ENCODE peak calls at places on chromosome 5, in seven cellular contexts. One of them, this sample, is unnamed.

GRCh38 chr5:72597456-72597948 is 90.3 kb upstream of the ZNF366 start:
- DNase-seq in mesendoderm: peak; percentile 97
- DNase-seq in brain microvascular endothelial cell: peak; percentile 94
- DNase-seq in fibroblast of lung: peak; percentile 80
- DNase-seq in ovary: no peak
- DNase-seq in neural progenitor cell: no peak
- DNase-seq in Peyer's patch: no peak
- DNase-seq in this sample: no peak

GRCh38 chr5:39080597-39081204 is 6.5 kb upstream of the RICTOR start:
- DNase-seq in neural progenitor cell: peak; percentile 63
- DNase-seq in fibroblast of lung: peak; percentile 87
- DNase-seq in mesendoderm: peak; percentile 75
- DNase-seq in brain microvascular endothelial cell: peak; percentile 25
- DNase-seq in Peyer's patch: peak; percentile 76
- DNase-seq in ovary: peak; percentile 35
- DNase-seq in this sample: no peak

GRCh38 chr5:134784241-134784920 is 25.8 kb downstream of the DDX46 start:
- DNase-seq in mesendoderm: no peak
- DNase-seq in Peyer's patch: no peak
- DNase-seq in fibroblast of lung: peak; percentile 9
- DNase-seq in brain microvascular endothelial cell: no peak
- DNase-seq in neural progenitor cell: no peak
- DNase-seq in ovary: no peak
- DNase-seq in this sample: no peak

GRCh38 chr5:127697894-127698600 is 5.1 kb upstream of the CCDC192 start:
- DNase-seq in brain microvascular endothelial cell: peak; percentile 57
- DNase-seq in Peyer's patch: peak; percentile 49
- DNase-seq in neural progenitor cell: no peak
- DNase-seq in fibroblast of lung: peak; percentile 29
- DNase-seq in ovary: no peak
- DNase-seq in mesendoderm: no peak
- DNase-seq in this sample: no peak

GRCh38 chr5:108216890-108217289 is 165.0 kb downstream of the FBXL17 start:
- DNase-seq in brain microvascular endothelial cell: peak; percentile 77
- DNase-seq in Peyer's patch: no peak
- DNase-seq in mesendoderm: peak; percentile 51
- DNase-seq in fibroblast of lung: peak; percentile 38
- DNase-seq in neural progenitor cell: no peak
- DNase-seq in ovary: no peak
- DNase-seq in this sample: no peak

GRCh38 chr5:68266457-68266856 is 50.9 kb downstream of the PIK3R1 start:
- DNase-seq in neural progenitor cell: no peak
- DNase-seq in fibroblast of lung: no peak
- DNase-seq in brain microvascular endothelial cell: no peak
- DNase-seq in ovary: no peak
- DNase-seq in mesendoderm: no peak
- DNase-seq in Peyer's patch: no peak
- DNase-seq in this sample: no peak

GRCh38 chr5:140113180-140113698 is 670 bp upstream of the PURA start:
- DNase-seq in mesendoderm: peak; percentile 52
- DNase-seq in fibroblast of lung: no peak
- DNase-seq in brain microvascular endothelial cell: no peak
- DNase-seq in ovary: peak; percentile 54
- DNase-seq in neural progenitor cell: peak; percentile 56
- DNase-seq in Peyer's patch: peak; percentile 51
- DNase-seq in this sample: no peak

GRCh38 chr5:178399723-178400115 is 167.1 kb upstream of the PHYKPL start:
- DNase-seq in neural progenitor cell: no peak
- DNase-seq in ovary: no peak
- DNase-seq in mesendoderm: no peak
- DNase-seq in brain microvascular endothelial cell: no peak
- DNase-seq in fibroblast of lung: no peak
- DNase-seq in Peyer's patch: peak; percentile 31
- DNase-seq in this sample: no peak

GRCh38 chr5:174188300-174188699 is 142.8 kb downstream of the NSG2 start:
- DNase-seq in mesendoderm: peak; percentile 19
- DNase-seq in fibroblast of lung: peak; percentile 2
- DNase-seq in ovary: no peak
- DNase-seq in neural progenitor cell: no peak
- DNase-seq in Peyer's patch: no peak
- DNase-seq in brain microvascular endothelial cell: no peak
- DNase-seq in this sample: no peak

GRCh38 chr5:74256947-74257573 is 383.5 kb downstream of the ENC1 start:
- DNase-seq in ovary: no peak
- DNase-seq in fibroblast of lung: no peak
- DNase-seq in Peyer's patch: no peak
- DNase-seq in brain microvascular endothelial cell: no peak
- DNase-seq in neural progenitor cell: no peak
- DNase-seq in mesendoderm: no peak
- DNase-seq in this sample: no peak

GRCh38 chr5:120517607-120518252 is 53.6 kb downstream of the PRR16 start:
- DNase-seq in mesendoderm: no peak
- DNase-seq in neural progenitor cell: no peak
- DNase-seq in fibroblast of lung: no peak
- DNase-seq in ovary: no peak
- DNase-seq in Peyer's patch: no peak
- DNase-seq in brain microvascular endothelial cell: no peak
- DNase-seq in this sample: no peak

DNA sequence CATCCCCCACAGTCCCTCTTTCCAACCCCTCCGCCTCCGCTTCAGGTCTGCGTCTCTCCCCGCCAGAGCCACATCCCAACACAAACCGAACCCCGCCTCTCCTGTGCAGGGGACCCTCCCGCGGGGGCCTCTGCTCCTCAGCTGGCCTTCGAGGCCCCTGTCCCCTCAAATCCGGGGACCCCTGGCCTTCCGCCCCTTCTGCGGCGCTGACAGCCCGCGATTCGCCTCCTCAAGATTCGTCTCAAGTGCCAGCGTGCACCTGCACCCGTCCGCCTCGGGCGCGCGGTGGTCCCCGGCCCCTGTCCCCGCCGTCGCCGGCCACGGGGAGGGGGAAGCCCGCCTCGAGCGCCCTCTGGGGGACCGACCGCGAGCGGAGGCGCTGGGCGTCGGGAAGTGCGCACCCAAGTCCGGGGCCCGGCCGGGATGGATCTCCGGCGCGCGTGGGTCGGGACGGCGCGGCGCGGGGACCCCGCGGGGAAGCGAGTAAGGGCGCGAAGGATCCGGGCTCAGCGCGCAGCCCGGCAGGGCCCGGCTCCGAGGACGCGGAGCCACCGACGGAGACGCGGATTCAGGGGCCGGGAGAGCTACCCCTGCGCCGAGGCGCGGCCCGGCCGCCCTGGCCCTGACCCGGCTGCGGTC is 623 bp downstream of the FLT4 start:
- DNase-seq in fibroblast of lung: no peak
- DNase-seq in brain microvascular endothelial cell: no peak
- DNase-seq in Peyer's patch: peak; percentile 40
- DNase-seq in neural progenitor cell: peak; percentile 85
- DNase-seq in ovary: no peak
- DNase-seq in mesendoderm: peak; percentile 46
- DNase-seq in this sample: no peak
- H3K4me3 ChIP-seq in fibroblast of lung: no peak overlapping the region
- H3K4me3 ChIP-seq in brain microvascular endothelial cell: peak overlapping the region; percentile 22
- H3K4me3 ChIP-seq in Peyer's patch: peak overlapping the region; percentile 41
- H3K4me3 ChIP-seq in neural progenitor cell: peak overlapping the region; percentile 65
- H3K4me3 ChIP-seq in ovary: peak overlapping the region; percentile 16
- H3K4me3 ChIP-seq in mesendoderm: peak overlapping the region; percentile 51
- H3K4me3 ChIP-seq in this sample: no peak overlapping the region

GRCh38 chr5:6584101-6584645 is 48.7 kb downstream of the NSUN2 start:
- DNase-seq in neural progenitor cell: no peak
- DNase-seq in mesendoderm: no peak
- DNase-seq in Peyer's patch: no peak
- DNase-seq in brain microvascular endothelial cell: no peak
- DNase-seq in ovary: no peak
- DNase-seq in fibroblast of lung: no peak
- DNase-seq in this sample: no peak
- H3K27me3 ChIP-seq in neural progenitor cell: peaks cover 61% of the 10 kb centered on the region
- H3K27me3 ChIP-seq in mesendoderm: peaks cover 4% of the 10 kb centered on the region
- H3K27me3 ChIP-seq in Peyer's patch: no peaks in the 10 kb centered on the region
- H3K27me3 ChIP-seq in brain microvascular endothelial cell: peaks cover 15% of the 10 kb centered on the region
- H3K27me3 ChIP-seq in ovary: no peaks in the 10 kb centered on the region
- H3K27me3 ChIP-seq in fibroblast of lung: peaks cover 26% of the 10 kb centered on the region
- H3K27me3 ChIP-seq in this sample: no peaks in the 10 kb centered on the region

DNA sequence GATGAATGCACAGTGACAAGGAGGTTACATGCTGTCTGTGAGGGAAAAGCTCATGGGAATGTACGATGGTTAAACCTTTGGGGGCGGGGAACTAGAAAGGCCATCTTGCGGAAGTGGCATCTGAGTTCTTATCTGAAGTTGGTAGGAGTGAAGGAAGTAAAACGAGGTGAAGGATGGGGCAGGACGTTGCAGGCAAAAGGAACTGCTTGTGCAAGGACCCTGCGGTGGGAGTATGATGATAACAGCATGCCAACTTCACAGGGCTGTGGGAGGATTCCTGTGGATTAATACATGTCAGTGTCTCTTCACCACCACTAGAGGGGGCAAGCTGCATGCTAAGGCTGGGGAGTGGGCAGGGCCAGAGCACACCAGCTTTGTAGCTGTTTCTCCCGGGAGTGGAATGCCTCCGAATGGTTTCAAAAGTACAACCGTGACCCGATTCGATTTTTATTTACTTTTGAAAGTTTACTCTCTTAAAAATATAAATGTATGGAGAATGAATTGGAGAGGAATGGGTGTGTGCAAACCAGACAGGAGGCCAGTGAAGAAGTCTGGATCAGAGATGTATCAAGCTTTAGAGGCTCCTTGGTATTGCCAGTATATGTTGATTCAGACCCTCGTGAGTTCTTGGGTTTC is 62.5 kb downstream of the CYFIP2 start:
- DNase-seq in mesendoderm: peak; percentile 89
- DNase-seq in neural progenitor cell: peak; percentile 84
- DNase-seq in ovary: peak; percentile 55
- DNase-seq in Peyer's patch: peak; percentile 80
- DNase-seq in brain microvascular endothelial cell: peak; percentile 80
- DNase-seq in fibroblast of lung: peak; percentile 84
- DNase-seq in this sample: no peak
- H3K4me3 ChIP-seq in mesendoderm: no peak overlapping the region
- H3K4me3 ChIP-seq in neural progenitor cell: no peak overlapping the region
- H3K4me3 ChIP-seq in ovary: peak overlapping the region; percentile 2
- H3K4me3 ChIP-seq in Peyer's patch: peak overlapping the region; percentile 12
- H3K4me3 ChIP-seq in brain microvascular endothelial cell: peak overlapping the region; percentile 37
- H3K4me3 ChIP-seq in fibroblast of lung: no peak overlapping the region
- H3K4me3 ChIP-seq in this sample: no peak overlapping the region

DNA sequence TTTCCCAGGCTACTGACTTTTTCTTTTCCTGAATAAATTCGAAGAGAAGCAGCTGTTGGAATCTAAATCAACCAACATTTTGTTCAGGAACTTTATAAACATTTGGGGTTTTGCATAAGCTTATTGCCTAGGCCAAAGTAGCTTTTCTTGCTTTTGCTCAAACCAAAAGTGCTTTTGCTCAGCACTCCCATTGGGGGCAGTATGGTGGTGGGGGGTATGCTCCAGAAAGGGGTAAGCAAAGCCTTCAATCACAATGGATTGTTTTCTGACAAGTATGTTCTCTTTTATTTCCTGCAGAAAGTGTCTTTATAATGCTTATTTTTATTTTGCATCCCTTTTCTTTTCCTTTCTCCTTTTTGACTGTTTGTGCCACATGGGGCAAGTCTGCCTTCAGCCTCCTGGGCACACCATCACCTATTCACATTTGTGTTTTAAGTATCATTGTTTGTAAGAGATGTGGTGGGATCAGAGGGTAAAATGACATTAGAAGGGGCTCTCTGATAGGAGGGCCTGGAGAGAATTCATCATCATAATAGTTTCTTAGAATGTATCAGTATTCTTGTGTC is 86.0 kb downstream of the PRDM6 start:
- DNase-seq in fibroblast of lung: peak; percentile 37
- DNase-seq in ovary: no peak
- DNase-seq in brain microvascular endothelial cell: no peak
- DNase-seq in neural progenitor cell: peak; percentile 18
- DNase-seq in Peyer's patch: no peak
- DNase-seq in mesendoderm: peak; percentile 41
- DNase-seq in this sample: no peak
- H3K27me3 ChIP-seq in fibroblast of lung: no peaks in the 10 kb centered on the region
- H3K27me3 ChIP-seq in ovary: no peaks in the 10 kb centered on the region
- H3K27me3 ChIP-seq in brain microvascular endothelial cell: no peaks in the 10 kb centered on the region
- H3K27me3 ChIP-seq in neural progenitor cell: no peaks in the 10 kb centered on the region
- H3K27me3 ChIP-seq in Peyer's patch: no peaks in the 10 kb centered on the region
- H3K27me3 ChIP-seq in mesendoderm: no peaks in the 10 kb centered on the region
- H3K27me3 ChIP-seq in this sample: peaks cover under 1% of the 10 kb centered on the region

GRCh38 chr5:179823937-179824744 is 3.4 kb downstream of the SQSTM1 start:
- DNase-seq in brain microvascular endothelial cell: no peak
- DNase-seq in Peyer's patch: no peak
- DNase-seq in ovary: peak; percentile 30
- DNase-seq in fibroblast of lung: no peak
- DNase-seq in mesendoderm: no peak
- DNase-seq in neural progenitor cell: no peak
- DNase-seq in this sample: no peak
- H3K4me3 ChIP-seq in brain microvascular endothelial cell: peak overlapping the region; percentile 9
- H3K4me3 ChIP-seq in Peyer's patch: no peak overlapping the region
- H3K4me3 ChIP-seq in ovary: no peak overlapping the region
- H3K4me3 ChIP-seq in fibroblast of lung: no peak overlapping the region
- H3K4me3 ChIP-seq in mesendoderm: no peak overlapping the region
- H3K4me3 ChIP-seq in neural progenitor cell: no peak overlapping the region
- H3K4me3 ChIP-seq in this sample: no peak overlapping the region

DNA sequence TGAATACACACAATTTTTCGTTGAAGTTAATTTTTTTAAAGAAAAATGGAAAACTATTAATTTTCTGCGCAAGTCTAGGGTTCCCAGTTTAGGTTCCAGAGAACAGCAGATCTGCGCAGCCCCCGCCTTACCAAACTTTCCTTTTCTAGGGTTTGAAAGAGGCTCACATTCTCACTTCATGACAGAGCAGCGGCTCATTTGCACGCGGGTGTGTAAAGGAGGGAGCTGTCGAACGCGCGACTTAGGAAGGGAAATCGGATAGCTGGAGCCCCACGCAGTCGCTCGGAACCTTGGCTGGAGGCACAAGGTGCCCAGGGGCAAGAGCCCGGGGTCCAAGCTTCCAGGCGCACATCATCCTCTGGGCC is 198.9 kb downstream of the MEF2C start:
- DNase-seq in ovary: no peak
- DNase-seq in Peyer's patch: no peak
- DNase-seq in fibroblast of lung: no peak
- DNase-seq in mesendoderm: no peak
- DNase-seq in brain microvascular endothelial cell: no peak
- DNase-seq in neural progenitor cell: no peak
- DNase-seq in this sample: no peak
- H3K27me3 ChIP-seq in ovary: peaks cover 4% of the 10 kb centered on the region
- H3K27me3 ChIP-seq in Peyer's patch: peaks cover 4% of the 10 kb centered on the region
- H3K27me3 ChIP-seq in fibroblast of lung: peaks cover 85% of the 10 kb centered on the region
- H3K27me3 ChIP-seq in mesendoderm: peaks cover 74% of the 10 kb centered on the region
- H3K27me3 ChIP-seq in brain microvascular endothelial cell: peaks cover 99% of the 10 kb centered on the region
- H3K27me3 ChIP-seq in neural progenitor cell: peaks cover 100% of the 10 kb centered on the region
- H3K27me3 ChIP-seq in this sample: no peaks in the 10 kb centered on the region

GRCh38 chr5:170332058-170332457 is 34.5 kb upstream of the LCP2 start:
- DNase-seq in fibroblast of lung: no peak
- DNase-seq in neural progenitor cell: no peak
- DNase-seq in Peyer's patch: no peak
- DNase-seq in brain microvascular endothelial cell: no peak
- DNase-seq in mesendoderm: no peak
- DNase-seq in ovary: no peak
- DNase-seq in this sample: no peak
- H3K4me3 ChIP-seq in fibroblast of lung: no peak overlapping the region
- H3K4me3 ChIP-seq in neural progenitor cell: no peak overlapping the region
- H3K4me3 ChIP-seq in Peyer's patch: no peak overlapping the region
- H3K4me3 ChIP-seq in brain microvascular endothelial cell: no peak overlapping the region
- H3K4me3 ChIP-seq in mesendoderm: no peak overlapping the region
- H3K4me3 ChIP-seq in ovary: no peak overlapping the region
- H3K4me3 ChIP-seq in this sample: no peak overlapping the region

This sample was measured in GM06990.